ENCODE peak calls at places on chromosomes 4 and X, in five cellular contexts. S is uterus, U is suprapubic skin, O is adrenal gland, E is A549. D is an unnamed sample. For H3K9me3, the result is how much of the 10 kb centered on the place peaks cover.

GRCh38 chrX:115650916-115651315 is 89.9 kb downstream of the PLS3 start:
- DNase-seq in S (peak), U (no peak), O (peak), E (peak), D (no peak)

GRCh38 chr4:76212851-76213414 is 691 bp downstream of the SCARB2 start:
- DNase-seq in S (no peak), U (no peak), O (peak), E (peak), D (no peak)

GRCh38 chr4:168832746-168833575 is 177.1 kb downstream of the CBR4 start:
- DNase-seq in S (peak), U (peak), O (peak), E (no peak), D (peak)

GRCh38 chr4:101157415-101158135 is 189.8 kb downstream of the PPP3CA start:
- DNase-seq in S (no peak), U (no peak), O (no peak), E (peak), D (no peak)

GRCh38 chrX:14359727-14360126 is 169.6 kb upstream of the GLRA2 start:
- DNase-seq in S (no peak), U (no peak), O (no peak), E (no peak), D (no peak)

GRCh38 chr4:77629885-77630284 is 24.3 kb downstream of the CXCL13 start:
- DNase-seq in S (no peak), U (no peak), O (no peak), E (no peak), D (no peak)

GRCh38 chr4:5399790-5400421 is 308.5 kb downstream of the EVC2 start:
- DNase-seq in S (no peak), U (no peak), O (no peak), E (peak), D (no peak)

GRCh38 chr4:10582966-10583365 is 101.6 kb downstream of the CLNK start:
- DNase-seq in S (no peak), U (no peak), O (no peak), E (no peak), D (no peak)

GRCh38 chrX:150692296-150692695 is 900 bp upstream of the MTMR1 start:
- DNase-seq in S (no peak), U (no peak), O (no peak), E (no peak), D (no peak)

GRCh38 chr4:131337956-131338355 is 1811.1 kb upstream of the PCDH10 start:
- DNase-seq in S (no peak), U (no peak), O (no peak), E (no peak), D (no peak)

GRCh38 chr4:163132469-163133222 is 34.0 kb downstream of the NAF1 start:
- DNase-seq in S (no peak), U (no peak), O (no peak), E (no peak), D (no peak)

GRCh38 chr4:86935499-86935832 is 655 bp downstream of the AFF1 start:
- DNase-seq in S (peak), U (peak), O (no peak), E (no peak), D (no peak)

GRCh38 chr4:52946811-52947210 is 84.7 kb downstream of the RASL11B start:
- DNase-seq in S (no peak), U (no peak), O (peak), E (no peak), D (peak)

GRCh38 chr4:165207431-165208321 is at the start of gene KLHL2:
- DNase-seq in S (peak), U (peak), O (peak), E (peak), D (peak)

GRCh38 chr4:66252291-66252690 is 582.0 kb upstream of the EPHA5 start:
- DNase-seq in S (no peak), U (no peak), O (no peak), E (no peak), D (no peak)

GRCh38 chr4:38207110-38207457 is 246.9 kb downstream of the PTTG2 start:
- DNase-seq in S (no peak), U (no peak), O (no peak), E (no peak), D (no peak)

GRCh38 chrX:47146121-47146935 is 1.3 kb downstream of the RBM10 start:
- DNase-seq in S (no peak), U (no peak), O (no peak), E (no peak), D (no peak)

GRCh38 chr4:19187709-19188108 is 1064.0 kb upstream of the SLIT2 start:
- DNase-seq in S (no peak), U (no peak), O (no peak), E (no peak), D (no peak)

DNA sequence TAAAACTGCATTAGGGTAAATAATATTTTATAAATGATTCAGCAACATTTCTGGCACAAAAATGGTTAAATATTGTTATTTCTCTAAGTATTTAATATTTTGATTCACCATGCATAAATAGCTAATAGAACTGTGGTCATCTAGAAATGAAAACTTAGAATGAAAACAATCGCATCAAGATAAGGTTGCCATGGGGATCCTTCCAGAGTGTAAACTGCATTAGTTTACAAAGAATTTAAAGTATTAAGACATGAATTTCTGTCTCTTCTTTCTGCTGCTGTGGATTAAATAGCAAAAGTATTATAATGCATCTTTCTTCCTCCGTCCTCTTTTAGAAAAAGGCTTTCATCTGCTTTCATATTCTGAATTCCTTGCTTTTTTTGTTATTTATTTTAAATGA is 1064.6 kb upstream of the SLIT2 start:
- DNase-seq in S (no peak), U (no peak), O (no peak), E (no peak), D (no peak)
- H3K9me3 ChIP-seq in S (under half), U (under half), O (under half), E (under half), D (under half)

GRCh38 chrX:154142950-154143745 is 895 bp upstream of the OPN1LW start:
- DNase-seq in S (no peak), U (no peak), O (no peak), E (no peak), D (no peak)
- TF ChIP-seq CTCF in S (no peak), U (no peak), O (no peak), E (no peak), D (no peak)

DNA sequence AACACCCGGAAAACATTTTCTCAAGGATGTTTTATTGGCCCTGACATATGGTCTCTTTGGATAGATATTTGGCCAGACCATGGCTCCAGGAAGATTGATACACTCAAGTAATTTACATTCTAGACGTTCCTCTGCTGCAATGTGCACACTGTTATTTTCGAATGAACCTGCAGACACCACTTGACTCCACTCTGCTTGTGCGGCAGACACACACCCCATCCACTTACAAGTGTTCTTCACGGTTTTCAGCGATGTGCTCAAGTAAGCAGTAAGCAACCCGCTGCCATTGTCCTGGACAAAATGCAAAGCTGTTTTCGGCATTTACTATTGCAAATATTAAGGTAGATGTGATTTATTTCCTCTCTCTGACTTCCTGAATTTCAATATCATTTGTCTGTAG is 12.0 kb upstream of the GPM6A start:
- DNase-seq in S (no peak), U (no peak), O (no peak), E (no peak), D (no peak)
- H3K9me3 ChIP-seq in S (under half), U (under half), O (under half), E (under half), D (under half)

DNA sequence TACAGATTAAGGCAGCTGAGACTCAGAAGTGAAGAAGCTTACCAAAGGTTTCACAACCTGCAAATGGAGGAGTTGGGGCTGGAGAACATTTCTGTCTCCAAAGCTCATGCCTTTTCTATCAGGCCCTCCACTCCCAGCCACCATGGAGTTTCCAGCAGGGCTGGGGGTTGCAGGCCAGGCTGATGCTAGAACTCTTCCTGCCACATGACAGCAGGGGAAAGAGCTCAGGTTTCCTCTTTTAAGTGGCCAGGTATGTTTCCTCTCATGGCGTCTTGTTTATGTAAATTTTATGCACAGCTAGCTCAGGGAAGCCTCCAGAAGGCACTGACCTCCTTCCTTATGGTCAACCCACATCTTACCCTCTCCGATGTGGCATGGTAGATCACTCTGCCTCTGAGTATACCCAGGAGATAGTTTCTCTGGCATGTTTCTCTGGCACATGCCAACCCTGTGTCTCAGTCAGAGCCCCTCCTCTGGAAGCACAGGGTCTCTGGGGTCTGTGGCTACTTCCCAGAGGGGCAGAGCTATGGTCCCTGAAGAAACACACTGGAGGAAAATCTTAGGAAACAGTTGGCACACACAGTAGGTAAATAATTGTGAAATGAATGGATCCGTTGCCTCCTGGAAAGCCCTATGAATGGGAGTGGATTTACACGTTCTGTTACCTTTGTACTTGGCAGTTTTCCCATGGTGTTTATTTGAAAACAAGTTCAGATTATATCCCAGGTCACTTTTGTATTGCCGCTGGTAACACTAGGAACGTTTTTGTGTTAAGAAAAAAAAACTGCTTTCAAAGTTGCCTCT is 28.9 kb downstream of the PDK3 start:
- DNase-seq in S (no peak), U (no peak), O (no peak), E (no peak), D (no peak)
- TF ChIP-seq CTCF in S (no peak), U (no peak), O (no peak), E (no peak), D (no peak)

DNA sequence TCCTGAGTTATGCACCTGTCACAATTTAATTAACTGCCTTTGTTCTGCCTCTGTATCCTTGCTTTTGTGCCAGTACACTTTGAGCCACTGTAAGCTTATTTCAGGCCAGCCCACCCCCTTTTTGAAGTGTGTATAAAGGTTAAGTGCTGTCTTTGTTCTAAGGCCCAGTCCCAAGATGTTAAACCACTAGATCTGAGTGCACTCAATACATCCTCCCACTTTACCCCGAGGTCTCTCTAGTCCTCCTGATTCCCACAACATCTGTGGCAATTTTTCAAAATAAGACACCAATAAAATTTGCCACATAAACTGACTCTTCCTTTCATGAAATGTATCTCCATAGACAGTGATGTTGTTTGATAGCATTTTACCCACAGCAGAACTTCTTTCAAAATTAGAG is 124.1 kb upstream of the SPIN4 start:
- DNase-seq in S (no peak), U (no peak), O (no peak), E (peak), D (no peak)
- H3K9me3 ChIP-seq in S (under half), U (under half), O (under half), E (under half), D (under half)

GRCh38 chrX:134725103-134725690 is 66.9 kb upstream of the PLAC1 start:
- DNase-seq in S (no peak), U (no peak), O (no peak), E (no peak), D (no peak)

GRCh38 chrX:134721766-134722532 is 63.7 kb upstream of the PLAC1 start:
- DNase-seq in S (no peak), U (no peak), O (no peak), E (no peak), D (no peak)

GRCh38 chrX:134732676-134733075 is 74.4 kb upstream of the PLAC1 start:
- DNase-seq in S (no peak), U (no peak), O (no peak), E (no peak), D (no peak)

GRCh38 chrX:134732152-134732551 is 73.9 kb upstream of the PLAC1 start:
- DNase-seq in S (no peak), U (no peak), O (no peak), E (no peak), D (no peak)

GRCh38 chrX:134727363-134727762 is 69.1 kb upstream of the PLAC1 start:
- DNase-seq in S (no peak), U (no peak), O (no peak), E (peak), D (no peak)
- TF ChIP-seq CTCF in S (no peak), U (no peak), O (no peak), E (peak), D (no peak)

GRCh38 chrX:136212557-136213111 is 38.6 kb downstream of the MAP7D3 start:
- DNase-seq in S (no peak), U (no peak), O (no peak), E (no peak), D (no peak)
- H3K9me3 ChIP-seq in S (under half), U (under half), O (under half), E (under half), D (under half)

D was measured in heart right ventricle.